ENCODE peak calls at places on chromosomes 1 and 21, in six cellular contexts. One of them, this sample, is unnamed.

GRCh38 chr1:162210171-162210570 is 140.7 kb downstream of the NOS1AP start:
- DNase-seq in psoas muscle: no peak
- DNase-seq in lung: no peak
- DNase-seq in dorsolateral prefrontal cortex: no peak
- DNase-seq in HCT116: no peak
- DNase-seq in right atrium auricular region: no peak
- DNase-seq in this sample: no peak

GRCh38 chr1:2202008-2202575 is 7.5 kb upstream of the FAAP20 start:
- DNase-seq in lung: no peak
- DNase-seq in psoas muscle: no peak
- DNase-seq in right atrium auricular region: no peak
- DNase-seq in HCT116: no peak
- DNase-seq in dorsolateral prefrontal cortex: no peak
- DNase-seq in this sample: no peak

GRCh38 chr1:168709407-168709891 is 19.6 kb downstream of the DPT start:
- DNase-seq in lung: no peak
- DNase-seq in dorsolateral prefrontal cortex: no peak
- DNase-seq in right atrium auricular region: no peak
- DNase-seq in psoas muscle: no peak
- DNase-seq in HCT116: no peak
- DNase-seq in this sample: no peak

GRCh38 chr21:45047257-45047656 is 27.1 kb upstream of the ADARB1 start:
- DNase-seq in dorsolateral prefrontal cortex: no peak
- DNase-seq in HCT116: no peak
- DNase-seq in lung: no peak
- DNase-seq in psoas muscle: no peak
- DNase-seq in right atrium auricular region: no peak
- DNase-seq in this sample: no peak

GRCh38 chr1:172826096-172826741 is 167.3 kb downstream of the FASLG start:
- DNase-seq in lung: no peak
- DNase-seq in psoas muscle: no peak
- DNase-seq in HCT116: peak
- DNase-seq in dorsolateral prefrontal cortex: no peak
- DNase-seq in right atrium auricular region: no peak
- DNase-seq in this sample: no peak

GRCh38 chr1:204286841-204287387 is 72.8 kb downstream of the PLEKHA6 start:
- DNase-seq in right atrium auricular region: no peak
- DNase-seq in dorsolateral prefrontal cortex: no peak
- DNase-seq in lung: peak
- DNase-seq in HCT116: no peak
- DNase-seq in psoas muscle: no peak
- DNase-seq in this sample: no peak

GRCh38 chr1:19610282-19610978 is 33.7 kb upstream of the NBL1 start:
- DNase-seq in lung: no peak
- DNase-seq in HCT116: no peak
- DNase-seq in dorsolateral prefrontal cortex: no peak
- DNase-seq in right atrium auricular region: no peak
- DNase-seq in psoas muscle: no peak
- DNase-seq in this sample: no peak

GRCh38 chr1:37662031-37662755 is 27.5 kb upstream of the RSPO1 start:
- DNase-seq in dorsolateral prefrontal cortex: no peak
- DNase-seq in HCT116: no peak
- DNase-seq in lung: no peak
- DNase-seq in psoas muscle: no peak
- DNase-seq in right atrium auricular region: no peak
- DNase-seq in this sample: no peak

GRCh38 chr1:54380285-54380882 is 25.8 kb downstream of the SSBP3 start:
- DNase-seq in dorsolateral prefrontal cortex: no peak
- DNase-seq in psoas muscle: no peak
- DNase-seq in HCT116: no peak
- DNase-seq in lung: no peak
- DNase-seq in right atrium auricular region: no peak
- DNase-seq in this sample: no peak

GRCh38 chr1:204618148-204618760 is 67.3 kb downstream of the LRRN2 start:
- DNase-seq in dorsolateral prefrontal cortex: no peak
- DNase-seq in HCT116: no peak
- DNase-seq in psoas muscle: no peak
- DNase-seq in right atrium auricular region: no peak
- DNase-seq in lung: no peak
- DNase-seq in this sample: no peak

GRCh38 chr1:30257322-30257721 is 466.1 kb downstream of the MATN1 start:
- DNase-seq in right atrium auricular region: no peak
- DNase-seq in dorsolateral prefrontal cortex: no peak
- DNase-seq in lung: no peak
- DNase-seq in psoas muscle: no peak
- DNase-seq in HCT116: no peak
- DNase-seq in this sample: no peak

GRCh38 chr1:41658444-41659158 is 174.1 kb upstream of the EDN2 start:
- DNase-seq in right atrium auricular region: no peak
- DNase-seq in HCT116: no peak
- DNase-seq in lung: no peak
- DNase-seq in dorsolateral prefrontal cortex: peak
- DNase-seq in psoas muscle: no peak
- DNase-seq in this sample: no peak

GRCh38 chr1:160681067-160681890 is 30.3 kb downstream of the CD48 start:
- DNase-seq in HCT116: peak
- DNase-seq in psoas muscle: peak
- DNase-seq in right atrium auricular region: peak
- DNase-seq in dorsolateral prefrontal cortex: no peak
- DNase-seq in lung: peak
- DNase-seq in this sample: peak

GRCh38 chr1:38154089-38154470 is 107.5 kb upstream of the POU3F1 start:
- DNase-seq in right atrium auricular region: no peak
- DNase-seq in HCT116: no peak
- DNase-seq in dorsolateral prefrontal cortex: no peak
- DNase-seq in lung: no peak
- DNase-seq in psoas muscle: no peak
- DNase-seq in this sample: no peak

GRCh38 chr21:15210235-15210678 is 145.5 kb upstream of the NRIP1 start:
- DNase-seq in HCT116: no peak
- DNase-seq in right atrium auricular region: peak
- DNase-seq in psoas muscle: peak
- DNase-seq in dorsolateral prefrontal cortex: no peak
- DNase-seq in lung: peak
- DNase-seq in this sample: no peak

GRCh38 chr21:38669186-38669585 is 136.5 kb upstream of the ETS2 start:
- DNase-seq in right atrium auricular region: no peak
- DNase-seq in dorsolateral prefrontal cortex: no peak
- DNase-seq in psoas muscle: no peak
- DNase-seq in lung: no peak
- DNase-seq in HCT116: no peak
- DNase-seq in this sample: no peak

GRCh38 chr1:204327359-204327758 is 32.4 kb downstream of the PLEKHA6 start:
- DNase-seq in psoas muscle: no peak
- DNase-seq in HCT116: no peak
- DNase-seq in right atrium auricular region: no peak
- DNase-seq in dorsolateral prefrontal cortex: no peak
- DNase-seq in lung: no peak
- DNase-seq in this sample: no peak

GRCh38 chr21:26961704-26962103 is 5.2 kb downstream of the ADAMTS5 start:
- DNase-seq in HCT116: no peak
- DNase-seq in psoas muscle: no peak
- DNase-seq in dorsolateral prefrontal cortex: no peak
- DNase-seq in lung: no peak
- DNase-seq in right atrium auricular region: no peak
- DNase-seq in this sample: no peak

GRCh38 chr1:109151146-109151545 is 37.2 kb downstream of the ELAPOR1 start:
- DNase-seq in right atrium auricular region: no peak
- DNase-seq in dorsolateral prefrontal cortex: peak
- DNase-seq in psoas muscle: no peak
- DNase-seq in lung: no peak
- DNase-seq in HCT116: peak
- DNase-seq in this sample: no peak

GRCh38 chr1:181099152-181100014 is 10.9 kb downstream of the IER5 start:
- DNase-seq in psoas muscle: no peak
- DNase-seq in HCT116: no peak
- DNase-seq in dorsolateral prefrontal cortex: no peak
- DNase-seq in lung: no peak
- DNase-seq in right atrium auricular region: no peak
- DNase-seq in this sample: no peak

GRCh38 chr1:107835151-107835670 is 129.8 kb downstream of the VAV3 start:
- DNase-seq in psoas muscle: no peak
- DNase-seq in HCT116: no peak
- DNase-seq in dorsolateral prefrontal cortex: no peak
- DNase-seq in lung: no peak
- DNase-seq in right atrium auricular region: no peak
- DNase-seq in this sample: no peak

GRCh38 chr1:20211511-20211931 is 25.2 kb upstream of the PLA2G2C start:
- DNase-seq in dorsolateral prefrontal cortex: no peak
- DNase-seq in psoas muscle: no peak
- DNase-seq in right atrium auricular region: no peak
- DNase-seq in HCT116: peak
- DNase-seq in lung: no peak
- DNase-seq in this sample: no peak

GRCh38 chr1:8727809-8728213 is 89.6 kb downstream of the RERE start:
- DNase-seq in HCT116: no peak
- DNase-seq in right atrium auricular region: no peak
- DNase-seq in lung: no peak
- DNase-seq in psoas muscle: peak
- DNase-seq in dorsolateral prefrontal cortex: peak
- DNase-seq in this sample: no peak

GRCh38 chr1:16239972-16240491 is 3.0 kb upstream of the CPLANE2 start:
- DNase-seq in HCT116: no peak
- DNase-seq in lung: no peak
- DNase-seq in psoas muscle: no peak
- DNase-seq in right atrium auricular region: no peak
- DNase-seq in dorsolateral prefrontal cortex: no peak
- DNase-seq in this sample: no peak

GRCh38 chr1:174836543-174836942 is 163.2 kb upstream of the CACYBP start:
- DNase-seq in HCT116: no peak
- DNase-seq in lung: no peak
- DNase-seq in right atrium auricular region: no peak
- DNase-seq in psoas muscle: no peak
- DNase-seq in dorsolateral prefrontal cortex: no peak
- DNase-seq in this sample: no peak

GRCh38 chr1:161225178-161225533 is 704 bp upstream of the TOMM40L start:
- DNase-seq in HCT116: no peak
- DNase-seq in right atrium auricular region: no peak
- DNase-seq in lung: no peak
- DNase-seq in psoas muscle: no peak
- DNase-seq in dorsolateral prefrontal cortex: no peak
- DNase-seq in this sample: no peak

GRCh38 chr1:227774721-227775665 is 39.8 kb downstream of the SNAP47 start:
- DNase-seq in lung: no peak
- DNase-seq in right atrium auricular region: no peak
- DNase-seq in psoas muscle: peak
- DNase-seq in HCT116: no peak
- DNase-seq in dorsolateral prefrontal cortex: no peak
- DNase-seq in this sample: no peak

DNA sequence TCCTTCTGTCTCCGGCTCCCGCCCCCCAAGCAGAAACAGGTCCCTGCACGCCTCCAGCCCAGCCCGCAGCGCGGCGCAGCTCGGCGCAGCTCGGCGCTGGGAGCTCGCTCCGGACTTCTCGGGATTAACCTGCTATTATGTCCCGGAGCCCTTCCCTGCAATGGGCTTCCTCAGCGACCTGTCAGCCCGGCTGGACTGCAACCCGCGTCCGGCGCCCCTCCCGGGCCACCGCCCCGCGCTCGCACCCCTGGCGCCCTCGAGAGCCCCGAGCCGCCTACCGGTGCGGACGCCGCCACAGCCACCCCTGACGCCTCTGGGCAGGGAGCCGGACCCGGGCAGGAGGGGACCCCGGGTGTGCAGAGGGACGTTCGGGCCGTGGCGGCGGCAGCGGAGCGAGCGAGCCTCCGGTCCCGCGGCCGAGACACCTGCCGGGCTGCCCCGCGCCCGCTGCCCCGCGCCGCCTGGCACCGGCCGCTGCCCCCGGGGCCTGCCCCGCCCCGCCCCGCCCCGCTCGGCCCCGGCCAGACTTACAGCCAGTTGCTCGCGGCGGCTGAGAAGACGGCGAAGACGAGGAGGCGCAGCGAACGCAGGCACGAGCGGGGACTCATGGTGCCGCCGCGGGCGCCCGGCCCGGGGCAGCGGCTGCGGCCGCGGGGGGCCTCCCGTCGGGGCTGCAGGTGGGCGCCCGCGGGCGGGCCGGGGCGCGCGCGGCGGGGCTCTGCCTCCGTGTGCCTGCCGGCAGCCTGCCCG is 407 bp downstream of the WNT4 start:
- DNase-seq in HCT116: no peak
- DNase-seq in dorsolateral prefrontal cortex: no peak
- DNase-seq in lung: no peak
- DNase-seq in right atrium auricular region: no peak
- DNase-seq in psoas muscle: peak
- DNase-seq in this sample: no peak
- TF ChIP-seq CTCF in HCT116: no peak
- TF ChIP-seq CTCF in dorsolateral prefrontal cortex: no peak
- TF ChIP-seq CTCF in lung: no peak
- TF ChIP-seq CTCF in right atrium auricular region: no peak
- TF ChIP-seq CTCF in psoas muscle: peak
- TF ChIP-seq CTCF in this sample: no peak

GRCh38 chr1:17594690-17595601 is 55.4 kb downstream of the ARHGEF10L start:
- DNase-seq in dorsolateral prefrontal cortex: no peak
- DNase-seq in right atrium auricular region: no peak
- DNase-seq in HCT116: no peak
- DNase-seq in psoas muscle: no peak
- DNase-seq in lung: no peak
- DNase-seq in this sample: no peak
- H3K27ac ChIP-seq in dorsolateral prefrontal cortex: no peak
- H3K27ac ChIP-seq in right atrium auricular region: peak
- H3K27ac ChIP-seq in HCT116: no peak
- H3K27ac ChIP-seq in psoas muscle: no peak
- H3K27ac ChIP-seq in lung: peak
- H3K27ac ChIP-seq in this sample: no peak

GRCh38 chr1:85824066-85824835 is 116.0 kb upstream of the ZNHIT6 start:
- DNase-seq in psoas muscle: no peak
- DNase-seq in dorsolateral prefrontal cortex: no peak
- DNase-seq in right atrium auricular region: no peak
- DNase-seq in lung: no peak
- DNase-seq in HCT116: no peak
- DNase-seq in this sample: no peak
- TF ChIP-seq CTCF in psoas muscle: no peak
- TF ChIP-seq CTCF in dorsolateral prefrontal cortex: no peak
- TF ChIP-seq CTCF in right atrium auricular region: no peak
- TF ChIP-seq CTCF in lung: no peak
- TF ChIP-seq CTCF in HCT116: peak
- TF ChIP-seq CTCF in this sample: no peak

GRCh38 chr1:192491804-192492554 is 83.6 kb upstream of the RGS1 start:
- DNase-seq in dorsolateral prefrontal cortex: no peak
- DNase-seq in lung: no peak
- DNase-seq in right atrium auricular region: no peak
- DNase-seq in HCT116: no peak
- DNase-seq in psoas muscle: no peak
- DNase-seq in this sample: no peak

GRCh38 chr1:192493584-192493983 is 82.0 kb upstream of the RGS1 start:
- DNase-seq in lung: no peak
- DNase-seq in psoas muscle: no peak
- DNase-seq in right atrium auricular region: no peak
- DNase-seq in dorsolateral prefrontal cortex: no peak
- DNase-seq in HCT116: no peak
- DNase-seq in this sample: no peak

GRCh38 chr1:192489046-192489445 is 86.5 kb upstream of the RGS1 start:
- DNase-seq in psoas muscle: no peak
- DNase-seq in right atrium auricular region: no peak
- DNase-seq in lung: no peak
- DNase-seq in dorsolateral prefrontal cortex: no peak
- DNase-seq in HCT116: no peak
- DNase-seq in this sample: no peak

GRCh38 chr1:192488058-192488457 is 87.5 kb upstream of the RGS1 start:
- DNase-seq in right atrium auricular region: no peak
- DNase-seq in lung: no peak
- DNase-seq in HCT116: no peak
- DNase-seq in dorsolateral prefrontal cortex: no peak
- DNase-seq in psoas muscle: no peak
- DNase-seq in this sample: no peak

GRCh38 chr1:192489748-192490147 is 85.8 kb upstream of the RGS1 start:
- DNase-seq in lung: no peak
- DNase-seq in dorsolateral prefrontal cortex: no peak
- DNase-seq in psoas muscle: peak
- DNase-seq in right atrium auricular region: peak
- DNase-seq in HCT116: no peak
- DNase-seq in this sample: peak
- H3K27ac ChIP-seq in lung: peak
- H3K27ac ChIP-seq in dorsolateral prefrontal cortex: no peak
- H3K27ac ChIP-seq in psoas muscle: peak
- H3K27ac ChIP-seq in right atrium auricular region: peak
- H3K27ac ChIP-seq in HCT116: no peak
- H3K27ac ChIP-seq in this sample: no peak

This sample was measured in CD4-positive, alpha-beta T cell.